ENCODE peak calls at places on chromosomes 13 and 19, in five cellular contexts. One of them, this sample, is unnamed.

GRCh38 chr13:90792335-90792734 is 555.2 kb upstream of the MIR17HG start:
- DNase-seq in H1: no peak
- DNase-seq in GM12878: no peak
- DNase-seq in K562: no peak
- DNase-seq in HepG2: no peak
- DNase-seq in this sample: no peak

GRCh38 chr19:12052057-12052570 is 647 bp downstream of the ZNF878 start:
- DNase-seq in H1: no peak
- DNase-seq in GM12878: no peak
- DNase-seq in K562: no peak
- DNase-seq in HepG2: no peak
- DNase-seq in this sample: no peak

GRCh38 chr13:60273971-60274370 is 110.2 kb upstream of the DIAPH3 start:
- DNase-seq in H1: no peak
- DNase-seq in GM12878: no peak
- DNase-seq in K562: no peak
- DNase-seq in HepG2: no peak
- DNase-seq in this sample: no peak

GRCh38 chr19:30227071-30227621 is 145.0 kb upstream of the ZNF536 start:
- DNase-seq in H1: no peak
- DNase-seq in GM12878: no peak
- DNase-seq in K562: no peak
- DNase-seq in HepG2: no peak
- DNase-seq in this sample: no peak

GRCh38 chr13:59742467-59742866 is 421.3 kb downstream of the DIAPH3 start:
- DNase-seq in H1: no peak
- DNase-seq in GM12878: no peak
- DNase-seq in K562: no peak
- DNase-seq in HepG2: no peak
- DNase-seq in this sample: no peak

GRCh38 chr19:50313812-50314536 is 15.2 kb downstream of the KCNC3 start:
- DNase-seq in H1: no peak
- DNase-seq in GM12878: no peak
- DNase-seq in K562: no peak
- DNase-seq in HepG2: no peak
- DNase-seq in this sample: no peak

GRCh38 chr19:2551864-2552185 is 75.9 kb downstream of the GADD45B start:
- DNase-seq in H1: no peak
- DNase-seq in GM12878: no peak
- DNase-seq in K562: no peak
- DNase-seq in HepG2: no peak
- DNase-seq in this sample: no peak

GRCh38 chr13:75544681-75545333 is 4.8 kb upstream of the UCHL3 start:
- DNase-seq in H1: no peak
- DNase-seq in GM12878: no peak
- DNase-seq in K562: no peak
- DNase-seq in HepG2: peak; percentile 78
- DNase-seq in this sample: no peak

GRCh38 chr13:107376393-107377085 is 808.6 kb upstream of the ARGLU1 start:
- DNase-seq in H1: no peak
- DNase-seq in GM12878: no peak
- DNase-seq in K562: no peak
- DNase-seq in HepG2: no peak
- DNase-seq in this sample: no peak

GRCh38 chr13:89279374-89279773 is 1608.2 kb downstream of the SLITRK5 start:
- DNase-seq in H1: no peak
- DNase-seq in GM12878: no peak
- DNase-seq in K562: no peak
- DNase-seq in HepG2: no peak
- DNase-seq in this sample: no peak

GRCh38 chr13:88628882-88629281 is 957.7 kb downstream of the SLITRK5 start:
- DNase-seq in H1: no peak
- DNase-seq in GM12878: no peak
- DNase-seq in K562: no peak
- DNase-seq in HepG2: no peak
- DNase-seq in this sample: no peak

GRCh38 chr19:2365201-2365970 is 5.3 kb downstream of the TMPRSS9 start:
- DNase-seq in H1: no peak
- DNase-seq in GM12878: no peak
- DNase-seq in K562: no peak
- DNase-seq in HepG2: no peak
- DNase-seq in this sample: no peak

GRCh38 chr13:49347650-49348385 is 96.0 kb downstream of the CAB39L start:
- DNase-seq in H1: no peak
- DNase-seq in GM12878: no peak
- DNase-seq in K562: no peak
- DNase-seq in HepG2: no peak
- DNase-seq in this sample: no peak

GRCh38 chr19:55605637-55606470 is at the start of gene ZNF865:
- DNase-seq in H1: no peak
- DNase-seq in GM12878: peak; percentile 57
- DNase-seq in K562: peak; percentile 81
- DNase-seq in HepG2: peak; percentile 72
- DNase-seq in this sample: peak; percentile 69

GRCh38 chr19:33306853-33307792 is 4.8 kb upstream of the CEBPA start:
- DNase-seq in H1: no peak
- DNase-seq in GM12878: no peak
- DNase-seq in K562: no peak
- DNase-seq in HepG2: no peak
- DNase-seq in this sample: no peak

GRCh38 chr13:27194895-27195764 is 23.5 kb upstream of the USP12 start:
- DNase-seq in H1: no peak
- DNase-seq in GM12878: no peak
- DNase-seq in K562: peak; percentile 60
- DNase-seq in HepG2: no peak
- DNase-seq in this sample: peak; percentile 96

GRCh38 chr19:17402982-17403855 is 2.2 kb downstream of the BST2 start:
- DNase-seq in H1: no peak
- DNase-seq in GM12878: no peak
- DNase-seq in K562: peak; percentile 98
- DNase-seq in HepG2: no peak
- DNase-seq in this sample: no peak

GRCh38 chr13:71056581-71056980 is 810.4 kb downstream of the DACH1 start:
- DNase-seq in H1: no peak
- DNase-seq in GM12878: no peak
- DNase-seq in K562: no peak
- DNase-seq in HepG2: no peak
- DNase-seq in this sample: no peak

GRCh38 chr19:48637948-48638830 is 1.0 kb upstream of the DBP start:
- DNase-seq in H1: peak; percentile 82
- DNase-seq in GM12878: no peak
- DNase-seq in K562: peak; percentile 91
- DNase-seq in HepG2: peak; percentile 75
- DNase-seq in this sample: peak; percentile 98

GRCh38 chr19:5967994-5968430 is 9.9 kb downstream of the RANBP3 start:
- DNase-seq in H1: no peak
- DNase-seq in GM12878: peak; percentile 17
- DNase-seq in K562: peak; percentile 78
- DNase-seq in HepG2: peak; percentile 64
- DNase-seq in this sample: peak; percentile 50

GRCh38 chr19:10749435-10750384 is 31.8 kb downstream of the DNM2 start:
- DNase-seq in H1: no peak
- DNase-seq in GM12878: no peak
- DNase-seq in K562: no peak
- DNase-seq in HepG2: peak; percentile 63
- DNase-seq in this sample: no peak

GRCh38 chr13:114048463-114048862 is 74.6 kb upstream of the C13orf46 start:
- DNase-seq in H1: no peak
- DNase-seq in GM12878: no peak
- DNase-seq in K562: no peak
- DNase-seq in HepG2: no peak
- DNase-seq in this sample: no peak

GRCh38 chr13:85040176-85040660 is 759.0 kb downstream of the SLITRK6 start:
- DNase-seq in H1: no peak
- DNase-seq in GM12878: no peak
- DNase-seq in K562: no peak
- DNase-seq in HepG2: no peak
- DNase-seq in this sample: no peak

GRCh38 chr19:55149078-55150003 is at the start of gene TNNT1:
- DNase-seq in H1: no peak
- DNase-seq in GM12878: no peak
- DNase-seq in K562: no peak
- DNase-seq in HepG2: no peak
- DNase-seq in this sample: no peak

GRCh38 chr19:43308244-43308815 is 39.0 kb upstream of the PSG9 start:
- DNase-seq in H1: no peak
- DNase-seq in GM12878: no peak
- DNase-seq in K562: no peak
- DNase-seq in HepG2: no peak
- DNase-seq in this sample: no peak

GRCh38 chr19:38975214-38975860 is at the start of gene FBXO17:
- DNase-seq in H1: no peak
- DNase-seq in GM12878: no peak
- DNase-seq in K562: peak; percentile 81
- DNase-seq in HepG2: peak; percentile 47
- DNase-seq in this sample: no peak

GRCh38 chr19:48806518-48806817 is 4.4 kb downstream of the BCAT2 start:
- DNase-seq in H1: no peak
- DNase-seq in GM12878: no peak
- DNase-seq in K562: peak; percentile 4
- DNase-seq in HepG2: no peak
- DNase-seq in this sample: no peak

GRCh38 chr13:25172303-25172630 is 179 bp upstream of the AMER2 start:
- DNase-seq in H1: no peak
- DNase-seq in GM12878: no peak
- DNase-seq in K562: no peak
- DNase-seq in HepG2: no peak
- DNase-seq in this sample: no peak

GRCh38 chr19:48445256-48445605 is 552 bp upstream of the GRWD1 start:
- DNase-seq in H1: no peak
- DNase-seq in GM12878: no peak
- DNase-seq in K562: peak; percentile 82
- DNase-seq in HepG2: peak; percentile 82
- DNase-seq in this sample: peak; percentile 77

GRCh38 chr19:6753178-6754031 is 13.8 kb downstream of the SH2D3A start:
- DNase-seq in H1: peak; percentile 97
- DNase-seq in GM12878: peak; percentile 57
- DNase-seq in K562: peak; percentile 97
- DNase-seq in HepG2: peak; percentile 89
- DNase-seq in this sample: peak; percentile 91

DNA sequence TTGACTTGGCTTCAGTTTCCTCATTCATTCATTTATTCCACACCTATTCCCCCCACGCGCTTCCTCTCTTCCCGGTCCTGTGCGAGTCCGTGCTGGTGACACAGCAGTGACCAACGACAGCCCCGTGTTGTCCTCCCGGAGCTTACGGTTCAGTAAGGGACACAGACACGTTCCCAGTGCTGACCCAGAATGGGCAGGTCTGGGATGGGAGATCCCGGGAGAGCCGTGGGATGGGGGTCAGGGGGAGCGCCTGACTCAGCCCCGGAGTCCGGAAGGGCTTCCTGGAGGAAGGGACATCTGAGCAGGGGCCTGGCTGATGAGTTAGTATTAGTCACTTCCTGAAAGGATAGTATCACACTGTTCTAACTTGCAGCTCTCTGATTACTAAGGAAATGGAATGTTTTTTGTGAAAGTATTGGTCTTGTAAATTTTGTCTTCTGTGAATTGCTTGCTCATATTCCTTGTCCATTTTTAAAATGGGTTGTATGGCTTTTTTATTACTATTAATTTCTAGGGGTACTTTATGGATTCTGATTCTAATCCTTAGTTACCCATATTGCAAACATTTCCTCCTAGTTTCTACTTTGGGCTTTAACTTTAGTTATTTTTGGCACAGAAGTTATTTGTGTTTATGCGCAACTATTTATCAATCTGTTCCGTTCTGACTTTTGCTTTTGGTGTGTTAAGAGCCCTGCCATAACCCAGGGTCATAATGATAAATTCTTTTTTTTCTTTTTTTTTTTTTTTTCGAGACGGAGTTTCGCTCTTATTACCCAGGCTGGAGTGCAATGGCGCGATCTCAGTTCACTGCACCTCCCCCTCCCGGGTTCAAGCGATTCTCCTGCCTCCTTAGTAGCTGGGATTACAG is 708 bp upstream of the ERCC1 start:
- DNase-seq in H1: no peak
- DNase-seq in GM12878: no peak
- DNase-seq in K562: peak; percentile 78
- DNase-seq in HepG2: peak; percentile 86
- DNase-seq in this sample: peak; percentile 91
- TF ChIP-seq RAD21 in H1: no peak
- TF ChIP-seq RAD21 in GM12878: no peak
- TF ChIP-seq RAD21 in K562: no peak
- TF ChIP-seq RAD21 in HepG2: no peak
- TF ChIP-seq RAD21 in this sample: no peak

DNA sequence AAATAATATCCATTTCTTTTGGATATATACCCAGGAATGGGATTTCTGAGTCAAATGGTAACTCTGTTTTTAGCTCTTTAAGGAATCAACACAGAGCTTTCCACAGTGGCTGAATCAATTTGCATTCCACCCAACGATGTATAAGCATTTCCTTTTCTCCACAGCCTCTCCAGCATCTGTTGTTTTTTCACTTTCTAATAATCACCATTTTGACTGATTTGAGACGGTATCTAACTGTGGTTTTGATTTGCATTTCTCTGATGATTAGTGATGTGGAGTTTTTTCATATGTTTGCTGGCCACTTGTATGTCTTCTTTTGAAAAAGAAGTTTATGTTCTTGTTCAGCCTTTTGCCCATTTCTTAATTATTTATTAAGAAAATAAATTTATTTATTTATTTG is 352.2 kb upstream of the OBI1 start:
- DNase-seq in H1: no peak
- DNase-seq in GM12878: no peak
- DNase-seq in K562: no peak
- DNase-seq in HepG2: no peak
- DNase-seq in this sample: no peak
- TF ChIP-seq ATF3 in H1: no peak
- TF ChIP-seq ATF3 in GM12878: no peak
- TF ChIP-seq ATF3 in K562: no peak
- TF ChIP-seq ATF3 in HepG2: no peak
- TF ChIP-seq ATF3 in this sample: no peak

GRCh38 chr19:15584095-15584494 is 30.9 kb upstream of the CYP4F8 start:
- DNase-seq in H1: no peak
- DNase-seq in GM12878: no peak
- DNase-seq in K562: no peak
- DNase-seq in HepG2: no peak
- DNase-seq in this sample: no peak
- H2AFZ ChIP-seq in H1: no peak overlapping the region
- H2AFZ ChIP-seq in GM12878: no peak overlapping the region
- H2AFZ ChIP-seq in K562: no peak overlapping the region
- H2AFZ ChIP-seq in HepG2: no peak overlapping the region
- H2AFZ ChIP-seq in this sample: no peak overlapping the region

GRCh38 chr19:294341-294818 is 3.2 kb upstream of the PLPP2 start:
- DNase-seq in H1: no peak
- DNase-seq in GM12878: no peak
- DNase-seq in K562: no peak
- DNase-seq in HepG2: no peak
- DNase-seq in this sample: no peak

GRCh38 chr19:296476-297225 is 5.4 kb upstream of the PLPP2 start:
- DNase-seq in H1: no peak
- DNase-seq in GM12878: no peak
- DNase-seq in K562: no peak
- DNase-seq in HepG2: no peak
- DNase-seq in this sample: no peak

GRCh38 chr19:293436-294110 is 2.4 kb upstream of the PLPP2 start:
- DNase-seq in H1: no peak
- DNase-seq in GM12878: no peak
- DNase-seq in K562: no peak
- DNase-seq in HepG2: no peak
- DNase-seq in this sample: no peak

GRCh38 chr19:294819-295686 is 3.9 kb upstream of the PLPP2 start:
- DNase-seq in H1: no peak
- DNase-seq in GM12878: no peak
- DNase-seq in K562: peak; percentile 77
- DNase-seq in HepG2: no peak
- DNase-seq in this sample: no peak

GRCh38 chr19:295687-296370 is 4.6 kb upstream of the PLPP2 start:
- DNase-seq in H1: no peak
- DNase-seq in GM12878: no peak
- DNase-seq in K562: no peak
- DNase-seq in HepG2: no peak
- DNase-seq in this sample: no peak
- TF ChIP-seq RAD21 in H1: no peak
- TF ChIP-seq RAD21 in GM12878: no peak
- TF ChIP-seq RAD21 in K562: no peak
- TF ChIP-seq RAD21 in HepG2: no peak
- TF ChIP-seq RAD21 in this sample: no peak